ENCODE peak calls at places on chromosomes 12 and 14, in six cellular contexts. Z is hippocampal formation; E is stimulated activated naive CD8-positive, alpha-beta T cell treated with anti-CD3 and anti-CD28 coated beads, Interleukin-15, Interleukin-2, amounts not matched to agents 100 U/mL and 50 U/mL, for 24 hours; T is right atrium auricular region; M is amygdala; G is GDM1. R is an unnamed sample.

GRCh38 chr14:76181546-76181945 is 29.8 kb downstream of the GPATCH2L start:
- DNase-seq in Z (no peak), E (no peak), T (no peak), M (no peak), G (peak), R (no peak)

GRCh38 chr12:124732275-124733075 is 131.2 kb downstream of the SCARB1 start:
- DNase-seq in Z (no peak), E (no peak), T (no peak), M (no peak), G (no peak), R (no peak)

GRCh38 chr12:42854208-42854607 is 264.7 kb upstream of the PRICKLE1 start:
- DNase-seq in Z (no peak), E (no peak), T (no peak), M (no peak), G (no peak), R (no peak)

GRCh38 chr12:108567974-108568652 is 5.7 kb downstream of the ISCU start:
- DNase-seq in Z (no peak), E (no peak), T (no peak), M (no peak), G (no peak), R (no peak)

GRCh38 chr14:22544881-22545420 is 44.1 kb downstream of the DAD1 start:
- DNase-seq in Z (no peak), E (no peak), T (no peak), M (no peak), G (no peak), R (no peak)

GRCh38 chr14:106844608-106845285 is 1318.4 kb downstream of the TMEM121 start:
- DNase-seq in Z (peak), E (peak), T (no peak), M (no peak), G (peak), R (no peak)

GRCh38 chr12:106764738-106765137 is 9.7 kb upstream of the RIC8B start:
- DNase-seq in Z (peak), E (no peak), T (no peak), M (no peak), G (no peak), R (no peak)

GRCh38 chr12:65853489-65854157 is 29.3 kb downstream of the HMGA2 start:
- DNase-seq in Z (no peak), E (no peak), T (no peak), M (no peak), G (no peak), R (no peak)

GRCh38 chr14:23436327-23437141 is 1.1 kb upstream of the MYH7 start:
- DNase-seq in Z (peak), E (no peak), T (peak), M (peak), G (no peak), R (no peak)

GRCh38 chr12:52156757-52157565 is 34.9 kb downstream of the KRT80 start:
- DNase-seq in Z (peak), E (peak), T (peak), M (peak), G (peak), R (peak)

GRCh38 chr14:103803661-103804060 is 43.7 kb downstream of the PPP1R13B start:
- DNase-seq in Z (no peak), E (no peak), T (no peak), M (no peak), G (no peak), R (peak)

GRCh38 chr12:124562796-124563181 is 4.6 kb downstream of the NCOR2 start:
- DNase-seq in Z (no peak), E (no peak), T (no peak), M (no peak), G (no peak), R (no peak)

GRCh38 chr12:93939641-93940040 is 208.7 kb upstream of the PLXNC1 start:
- DNase-seq in Z (no peak), E (no peak), T (no peak), M (no peak), G (no peak), R (no peak)

GRCh38 chr14:61399365-61399764 is 78.0 kb downstream of the PRKCH start:
- DNase-seq in Z (no peak), E (no peak), T (no peak), M (no peak), G (no peak), R (peak)

GRCh38 chr14:103121161-103121845 is 2.0 kb upstream of the TNFAIP2 start:
- DNase-seq in Z (peak), E (no peak), T (peak), M (no peak), G (no peak), R (no peak)

GRCh38 chr12:51351913-51352532 is 5.5 kb upstream of the CELA1 start:
- DNase-seq in Z (peak), E (peak), T (no peak), M (no peak), G (peak), R (no peak)

GRCh38 chr12:124389537-124390441 is 94.9 kb downstream of the RFLNA start:
- DNase-seq in Z (no peak), E (peak), T (no peak), M (no peak), G (no peak), R (no peak)

GRCh38 chr12:97650242-97650641 is 187.6 kb downstream of the RMST start:
- DNase-seq in Z (no peak), E (no peak), T (no peak), M (no peak), G (no peak), R (peak)

GRCh38 chr14:100076630-100077029 is 11.4 kb downstream of the EVL start:
- DNase-seq in Z (no peak), E (no peak), T (peak), M (no peak), G (no peak), R (peak)

GRCh38 chr12:94603434-94604068 is 46.8 kb downstream of the TMCC3 start:
- DNase-seq in Z (no peak), E (peak), T (no peak), M (no peak), G (no peak), R (peak)

GRCh38 chr12:52568111-52568510 is 5.5 kb downstream of the KRT74 start:
- DNase-seq in Z (peak), E (no peak), T (no peak), M (no peak), G (no peak), R (no peak)

GRCh38 chr12:27667540-27667939 is 28.7 kb upstream of the REP15 start:
- DNase-seq in Z (no peak), E (no peak), T (no peak), M (no peak), G (no peak), R (no peak)

GRCh38 chr14:87503711-87504110 is 489.3 kb downstream of the GALC start:
- DNase-seq in Z (no peak), E (no peak), T (no peak), M (no peak), G (no peak), R (no peak)

GRCh38 chr12:17348311-17348710 is 741.7 kb downstream of the RERGL start:
- DNase-seq in Z (no peak), E (no peak), T (no peak), M (no peak), G (no peak), R (no peak)

GRCh38 chr12:104458645-104459555 is 2.2 kb downstream of the CHST11 start:
- DNase-seq in Z (no peak), E (peak), T (no peak), M (no peak), G (no peak), R (peak)

GRCh38 chr14:97380539-97380941 is 583.4 kb downstream of the VRK1 start:
- DNase-seq in Z (no peak), E (peak), T (no peak), M (no peak), G (no peak), R (peak)

GRCh38 chr14:105092912-105093425 is 27.7 kb upstream of the GPR132 start:
- DNase-seq in Z (no peak), E (peak), T (no peak), M (no peak), G (peak), R (peak)

GRCh38 chr12:124438415-124439056 is 128.9 kb downstream of the NCOR2 start:
- DNase-seq in Z (no peak), E (no peak), T (no peak), M (no peak), G (no peak), R (no peak)

GRCh38 chr14:104570869-104571635 is 8.5 kb upstream of the C14orf180 start:
- DNase-seq in Z (no peak), E (no peak), T (no peak), M (no peak), G (no peak), R (no peak)

GRCh38 chr12:88955541-88955940 is 375.3 kb upstream of the KITLG start:
- DNase-seq in Z (no peak), E (no peak), T (no peak), M (no peak), G (no peak), R (no peak)

GRCh38 chr14:21136024-21136423 is 19.8 kb downstream of the OR5AU1 start:
- DNase-seq in Z (no peak), E (no peak), T (no peak), M (no peak), G (no peak), R (peak)

GRCh38 chr14:55654233-55654632 is 74.2 kb downstream of the KTN1 start:
- DNase-seq in Z (no peak), E (no peak), T (no peak), M (no peak), G (no peak), R (no peak)

GRCh38 chr12:57580466-57580795 is 10.6 kb upstream of the PIP4K2C start:
- DNase-seq in Z (no peak), E (no peak), T (no peak), M (no peak), G (no peak), R (no peak)

R was measured in RWPE1.